ENCODE peak calls at places on chromosomes 7 and 10, in six cellular contexts. O, C, K, M, B and T are unnamed samples.

GRCh38 chr7:129295015-129295423 is 70.2 kb downstream of the AHCYL2 start:
- DNase-seq in O (peak; percentile 86), C (peak; percentile 75), K (peak; percentile 45), M (peak; percentile 87), B (peak; percentile 86), T (peak; percentile 63)

GRCh38 chr7:117875566-117875965 is 2.3 kb upstream of the CTTNBP2 start:
- DNase-seq in O (no peak), C (no peak), K (peak; percentile 24), M (no peak), B (no peak), T (peak; percentile 18)

GRCh38 chr7:105487559-105488218 is 34.4 kb downstream of the PUS7 start:
- DNase-seq in O (peak; percentile 85), C (peak; percentile 80), K (peak; percentile 82), M (peak; percentile 90), B (peak; percentile 88), T (peak; percentile 84)

GRCh38 chr10:79162861-79163662 is 94.3 kb downstream of the ZMIZ1 start:
- DNase-seq in O (peak; percentile 51), C (no peak), K (peak; percentile 66), M (peak; percentile 71), B (peak; percentile 41), T (no peak)

GRCh38 chr7:143288836-143289235 is 685 bp downstream of the CASP2 start:
- DNase-seq in O (peak; percentile 28), C (no peak), K (peak; percentile 36), M (peak; percentile 34), B (no peak), T (no peak)

GRCh38 chr10:67818323-67818722 is 19.7 kb downstream of the DNAJC12 start:
- DNase-seq in O (peak; percentile 7), C (peak; percentile 18), K (peak; percentile 54), M (no peak), B (no peak), T (no peak)

GRCh38 chr7:35630573-35630972 is 64.4 kb downstream of the HERPUD2 start:
- DNase-seq in O (peak; percentile 66), C (peak; percentile 63), K (peak; percentile 56), M (peak; percentile 33), B (peak; percentile 64), T (peak; percentile 37)

GRCh38 chr10:22247636-22248035 is 29.8 kb upstream of the EBLN1 start:
- DNase-seq in O (no peak), C (no peak), K (no peak), M (no peak), B (no peak), T (no peak)

GRCh38 chr7:141585592-141586510 is 34.6 kb downstream of the AGK start:
- DNase-seq in O (peak; percentile 93), C (peak; percentile 87), K (peak; percentile 99), M (peak; percentile 87), B (peak; percentile 77), T (peak; percentile 79)

GRCh38 chr7:30905078-30906012 is 6.3 kb upstream of the AQP1 start:
- DNase-seq in O (no peak), C (no peak), K (no peak), M (no peak), B (no peak), T (no peak)

GRCh38 chr7:66662646-66663264 is 34.1 kb downstream of the KCTD7 start:
- DNase-seq in O (no peak), C (no peak), K (no peak), M (no peak), B (no peak), T (no peak)

GRCh38 chr10:112605063-112605462 is 158.0 kb downstream of the VTI1A start:
- DNase-seq in O (no peak), C (no peak), K (no peak), M (no peak), B (no peak), T (no peak)

GRCh38 chr7:16034353-16034752 is 347.9 kb upstream of the MEOX2 start:
- DNase-seq in O (peak; percentile 84), C (no peak), K (peak; percentile 32), M (no peak), B (peak; percentile 13), T (peak; percentile 81)

GRCh38 chr10:44396671-44397191 is 11.8 kb upstream of the CXCL12 start:
- DNase-seq in O (no peak), C (no peak), K (no peak), M (no peak), B (no peak), T (no peak)

GRCh38 chr10:17113346-17113745 is 16.3 kb downstream of the CUBN start:
- DNase-seq in O (peak; percentile 11), C (no peak), K (no peak), M (no peak), B (no peak), T (no peak)

DNA sequence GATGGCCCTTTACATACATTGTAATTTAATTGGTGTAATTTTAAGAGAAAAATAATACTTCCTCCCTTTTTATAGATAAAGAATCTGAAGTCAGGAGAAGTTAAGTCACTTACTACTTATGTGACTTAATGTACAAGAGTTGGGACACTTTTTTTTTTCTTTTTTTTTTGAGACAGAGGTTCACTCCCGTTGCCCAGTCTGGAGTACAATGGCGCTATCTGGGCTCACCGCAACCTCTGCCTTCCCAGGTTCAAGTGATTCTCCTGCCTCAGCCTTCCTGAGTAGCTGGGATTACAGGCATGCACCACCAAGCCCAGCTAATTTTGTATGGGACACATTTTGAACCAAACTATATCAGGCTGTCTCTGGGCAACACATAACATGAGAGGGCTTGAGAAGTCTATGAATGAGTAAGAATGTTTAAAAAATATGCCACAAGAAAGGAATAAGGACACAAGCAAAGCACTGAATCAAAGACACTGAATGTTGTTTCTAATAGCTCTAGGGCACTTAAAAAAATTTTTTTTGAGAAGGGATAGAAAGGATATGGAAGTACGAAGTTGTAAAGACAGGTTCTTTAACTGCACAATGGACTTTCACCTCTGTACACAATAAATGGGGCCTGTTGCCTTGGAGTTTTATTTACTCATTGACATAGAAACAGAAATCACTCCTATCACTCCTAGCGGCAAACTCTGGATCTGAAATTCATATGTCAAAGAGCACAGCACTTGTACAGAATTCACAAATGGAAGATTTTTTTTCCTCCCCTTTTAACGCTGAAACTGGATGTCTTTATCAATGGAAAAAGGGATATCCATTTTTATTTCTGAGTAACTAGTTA is 18.5 kb downstream of the NT5C3A start:
- DNase-seq in O (peak; percentile 42), C (peak; percentile 43), K (no peak), M (no peak), B (no peak), T (no peak)
- TF ChIP-seq CTCF in O (peak; percentile 22), C (no peak), K (no peak), M (peak; percentile 12), B (no peak), T (no peak)

GRCh38 chr10:98307916-98308315 is 39.9 kb upstream of the LOXL4 start:
- DNase-seq in O (no peak), C (no peak), K (peak; percentile 63), M (no peak), B (no peak), T (no peak)

GRCh38 chr10:98308602-98309365 is 40.8 kb upstream of the LOXL4 start:
- DNase-seq in O (no peak), C (no peak), K (no peak), M (no peak), B (no peak), T (no peak)

GRCh38 chr10:98310721-98311120 is 42.7 kb upstream of the LOXL4 start:
- DNase-seq in O (no peak), C (no peak), K (no peak), M (no peak), B (no peak), T (no peak)

GRCh38 chr10:98312349-98312748 is 44.4 kb upstream of the LOXL4 start:
- DNase-seq in O (peak; percentile 9), C (no peak), K (peak; percentile 40), M (peak; percentile 31), B (no peak), T (no peak)

DNA sequence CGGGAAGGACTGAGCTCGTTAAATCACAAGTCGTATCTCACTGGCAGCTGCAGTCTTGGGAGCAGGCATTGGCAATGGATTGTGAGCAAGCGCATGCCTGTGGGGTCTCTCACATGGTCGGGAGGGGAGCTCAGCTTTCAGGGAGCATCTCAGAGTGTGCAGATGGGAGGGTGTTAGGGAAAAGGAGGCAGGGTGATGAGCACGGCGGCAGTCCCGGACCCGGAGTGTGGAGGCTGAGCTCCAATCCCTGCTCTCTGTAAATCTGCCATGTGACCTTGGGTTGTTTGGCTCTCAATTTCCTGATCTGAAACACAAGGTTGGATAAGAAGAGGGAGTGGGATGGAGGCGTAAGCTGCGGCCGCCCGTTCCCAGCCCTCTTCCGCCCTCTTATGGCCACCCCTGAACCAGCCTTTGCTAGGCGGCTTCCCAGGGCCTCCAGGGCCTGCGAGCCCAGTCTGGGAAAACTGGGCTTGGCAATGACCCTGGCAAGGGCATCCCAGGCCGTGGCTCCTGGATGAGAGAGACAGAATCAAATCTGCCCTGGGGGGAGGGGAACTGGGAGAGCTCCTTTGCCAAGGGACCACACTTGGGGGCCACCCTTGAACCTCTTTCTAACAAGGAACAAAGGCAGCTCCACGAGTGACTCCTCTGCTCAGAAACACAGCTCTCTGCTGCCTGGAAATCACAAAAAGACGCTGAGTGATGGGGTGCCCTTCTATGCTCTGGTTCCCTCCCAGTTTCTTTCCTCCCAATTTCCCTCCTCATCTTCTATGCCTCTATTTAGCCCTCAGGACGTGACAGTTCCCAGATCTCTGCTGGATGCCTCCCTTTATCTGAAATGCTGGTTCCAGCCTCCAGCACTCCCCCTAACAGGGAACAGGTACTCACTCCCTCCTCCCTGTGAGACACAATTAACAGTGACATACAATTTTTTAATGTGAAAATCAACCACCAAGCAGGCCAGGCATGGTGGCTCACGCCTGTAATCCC is 41.7 kb upstream of the LOXL4 start:
- DNase-seq in O (peak; percentile 83), C (peak; percentile 88), K (peak; percentile 78), M (peak; percentile 83), B (peak; percentile 88), T (peak; percentile 94)
- H3K4me3 ChIP-seq in O (peak overlapping the region; percentile 22), C (no peak overlapping the region), K (peak overlapping the region; percentile 30), M (peak overlapping the region; percentile 30), B (peak overlapping the region; percentile 42), T (peak overlapping the region; percentile 38)

GRCh38 chr7:151348970-151349369 is 7.4 kb downstream of the NUB1 start:
- DNase-seq in O (no peak), C (no peak), K (no peak), M (no peak), B (no peak), T (no peak)

GRCh38 chr7:151349507-151349853 is 7.9 kb downstream of the NUB1 start:
- DNase-seq in O (no peak), C (no peak), K (no peak), M (no peak), B (no peak), T (no peak)

GRCh38 chr7:151352512-151352911 is 10.9 kb downstream of the NUB1 start:
- DNase-seq in O (no peak), C (no peak), K (no peak), M (no peak), B (no peak), T (no peak)

GRCh38 chr7:151351967-151352366 is 10.4 kb downstream of the NUB1 start:
- DNase-seq in O (no peak), C (no peak), K (no peak), M (no peak), B (no peak), T (no peak)

GRCh38 chr7:151351027-151351426 is 9.4 kb downstream of the NUB1 start:
- DNase-seq in O (no peak), C (no peak), K (no peak), M (no peak), B (no peak), T (no peak)
- TF ChIP-seq CTCF in O (peak; percentile 17), C (no peak), K (no peak), M (no peak), B (no peak), T (no peak)

DNA sequence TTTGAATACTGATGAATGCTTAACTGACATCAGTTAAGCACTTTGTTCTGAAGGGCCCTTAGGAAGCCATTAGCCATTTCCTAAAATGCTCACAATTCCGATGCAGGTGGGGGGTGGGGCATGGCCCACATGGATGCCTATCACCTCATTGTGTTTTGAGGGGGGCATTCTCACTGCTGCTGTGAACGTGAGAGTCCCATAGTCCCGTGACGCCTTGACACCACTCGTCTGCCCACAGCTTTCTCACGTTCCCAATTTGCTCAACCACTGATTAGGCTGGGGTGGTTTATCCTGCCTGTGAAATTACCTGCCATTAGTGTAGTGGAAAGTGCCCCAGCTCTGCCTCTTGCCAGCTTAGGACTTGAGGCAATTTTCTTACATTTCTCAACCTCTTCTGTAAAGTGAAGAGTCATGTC is 31.9 kb downstream of the DUSP5 start:
- DNase-seq in O (no peak), C (no peak), K (no peak), M (no peak), B (no peak), T (peak; percentile 16)
- H3K4me3 ChIP-seq in O (no peak overlapping the region), C (no peak overlapping the region), K (no peak overlapping the region), M (no peak overlapping the region), B (no peak overlapping the region), T (no peak overlapping the region)